ENCODE peak calls at places on chromosomes 5 and 9, in six cellular contexts. G, I, B, M, Y and A are unnamed samples.

GRCh38 chr5:55691265-55692105 is 20.6 kb downstream of the SLC38A9 start:
- DNase-seq in G (no peak), M (no peak), B (no peak), I (no peak), Y (peak; percentile 60), A (no peak)

GRCh38 chr5:90191352-90192045 is 218.1 kb downstream of the CETN3 start:
- DNase-seq in B (peak; percentile 24), I (no peak), M (no peak), Y (no peak), G (no peak), A (no peak)

GRCh38 chr5:154367101-154367500 is 78.7 kb upstream of the SAP30L start:
- DNase-seq in Y (no peak), I (no peak), B (no peak), M (no peak), G (no peak), A (no peak)

GRCh38 chr9:97633859-97634485 is 351 bp downstream of the NCBP1 start:
- DNase-seq in Y (no peak), B (no peak), I (no peak), G (no peak), M (no peak), A (no peak)

GRCh38 chr5:104412649-104413240 is 850.2 kb upstream of the NUDT12 start:
- DNase-seq in M (no peak), I (no peak), B (no peak), G (no peak), Y (peak; percentile 0), A (no peak)

GRCh38 chr5:82100303-82101077 is 128.7 kb downstream of the ATG10 start:
- DNase-seq in Y (no peak), B (no peak), I (no peak), M (no peak), G (no peak), A (no peak)

GRCh38 chr5:137733922-137734695 is 1.8 kb downstream of the KLHL3 start:
- DNase-seq in Y (no peak), M (no peak), I (no peak), B (no peak), G (no peak), A (no peak)

GRCh38 chr5:176890455-176891330 is 8.5 kb downstream of the HK3 start:
- DNase-seq in I (no peak), G (no peak), Y (no peak), B (peak; percentile 1), M (peak; percentile 41), A (no peak)

GRCh38 chr5:5351288-5352089 is 71.0 kb upstream of the ICE1 start:
- DNase-seq in I (no peak), B (no peak), G (no peak), Y (no peak), M (no peak), A (no peak)

GRCh38 chr9:95107976-95108375 is 209.5 kb downstream of the FANCC start:
- DNase-seq in I (no peak), M (no peak), G (peak; percentile 60), B (no peak), Y (no peak), A (no peak)

GRCh38 chr5:141753971-141754713 is 72.1 kb upstream of the ARAP3 start:
- DNase-seq in B (no peak), Y (no peak), I (no peak), M (no peak), G (no peak), A (no peak)

GRCh38 chr9:130938184-130938651 is 829 bp downstream of the FIBCD1 start:
- DNase-seq in M (no peak), G (no peak), B (no peak), I (no peak), Y (no peak), A (no peak)

GRCh38 chr9:130938652-130939404 is at the start of gene FIBCD1:
- DNase-seq in I (no peak), G (no peak), B (peak; percentile 66), M (peak; percentile 70), Y (no peak), A (no peak)

GRCh38 chr9:130935660-130936271 is 3.3 kb downstream of the FIBCD1 start:
- DNase-seq in I (no peak), M (no peak), G (no peak), Y (no peak), B (no peak), A (no peak)

GRCh38 chr9:130936285-130937117 is 2.5 kb downstream of the FIBCD1 start:
- DNase-seq in M (no peak), B (peak; percentile 18), Y (no peak), G (peak; percentile 81), I (no peak), A (no peak)

DNA sequence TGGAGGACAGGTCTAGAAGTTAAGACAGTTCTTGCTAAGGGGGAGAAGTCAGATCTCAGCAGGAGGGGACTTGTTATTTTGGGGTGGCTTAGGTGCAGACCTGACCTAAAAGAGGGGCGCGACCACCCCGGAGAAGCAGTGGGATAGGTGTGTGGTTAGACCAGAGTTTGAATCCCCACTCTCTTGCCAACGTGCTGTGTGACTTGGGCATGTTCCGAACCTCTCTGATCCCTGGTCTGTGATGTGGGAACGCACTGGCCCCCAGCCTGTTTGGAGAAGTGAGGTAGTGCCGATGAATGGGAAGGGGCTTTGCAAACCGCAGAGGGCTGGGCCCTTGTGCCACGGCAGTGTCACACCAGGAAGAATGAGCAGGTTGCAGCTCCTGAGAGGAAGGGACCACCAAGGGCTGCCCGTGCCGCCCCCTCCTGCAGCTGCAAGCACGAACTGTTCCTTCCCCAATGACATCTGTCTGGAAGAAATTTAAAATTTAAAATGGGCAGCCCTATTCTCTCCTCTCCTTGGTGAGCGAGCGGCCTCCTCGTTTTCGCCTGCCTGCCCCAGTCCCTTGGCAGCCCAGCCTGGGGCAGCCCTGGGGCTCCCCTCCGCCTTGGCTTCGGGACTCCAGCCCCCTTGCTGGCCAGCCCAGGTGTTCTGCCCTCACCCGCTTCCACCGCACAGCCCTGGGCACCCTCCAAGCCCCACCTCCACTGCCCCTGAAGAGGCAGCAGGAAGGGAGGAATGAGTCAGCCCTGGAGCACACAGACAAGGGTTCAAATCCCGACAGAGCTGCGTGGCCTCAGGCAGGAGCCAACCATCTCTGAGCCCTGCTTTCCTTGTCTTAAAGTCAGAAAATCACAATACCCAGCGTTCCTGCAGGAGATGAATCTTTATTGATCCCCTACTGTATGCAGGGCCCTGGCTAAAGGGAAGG is 1.6 kb downstream of the FIBCD1 start:
- DNase-seq in I (no peak), B (no peak), M (no peak), G (no peak), Y (no peak), A (no peak)
- H3K4me3 ChIP-seq in I (no peak overlapping the region), B (no peak overlapping the region), M (no peak overlapping the region), G (no peak overlapping the region), Y (peak overlapping the region; percentile 28), A (no peak overlapping the region)

DNA sequence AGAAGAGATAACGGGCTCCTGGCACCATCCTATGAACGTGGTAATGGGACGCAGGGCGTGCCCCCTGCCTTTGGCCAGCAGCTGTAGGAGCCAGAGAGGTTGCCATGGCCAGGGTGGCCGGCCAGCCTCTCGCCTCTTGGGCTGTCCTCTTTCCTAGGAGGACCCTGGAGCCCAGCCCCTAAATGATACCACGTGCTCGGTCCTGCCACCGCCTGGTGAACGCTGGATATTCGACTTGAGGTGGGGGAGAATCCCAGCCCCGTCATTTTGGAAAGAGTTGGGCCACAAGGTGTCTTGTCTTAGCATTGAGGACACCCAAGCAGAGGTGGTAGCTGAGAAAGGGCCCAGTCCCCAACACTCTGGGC is 391 bp upstream of the NRG2 start:
- DNase-seq in G (peak; percentile 64), I (peak; percentile 33), B (no peak), Y (peak; percentile 48), M (no peak), A (no peak)
- TF ChIP-seq CTCF in G (no peak), I (no peak), B (no peak), Y (peak; percentile 68), M (no peak), A (no peak)

GRCh38 chr5:119021333-119021732 is 33.0 kb upstream of the DTWD2 start:
- DNase-seq in Y (no peak), M (no peak), B (no peak), G (no peak), I (no peak), A (no peak)

GRCh38 chr5:119022773-119023172 is 34.4 kb upstream of the DTWD2 start:
- DNase-seq in G (no peak), Y (no peak), B (no peak), I (no peak), M (no peak), A (no peak)

GRCh38 chr5:119017999-119018398 is 29.7 kb upstream of the DTWD2 start:
- DNase-seq in I (no peak), M (no peak), G (no peak), Y (no peak), B (no peak), A (no peak)

GRCh38 chr5:119019431-119020348 is 31.3 kb upstream of the DTWD2 start:
- DNase-seq in G (no peak), I (no peak), Y (no peak), M (no peak), B (no peak), A (no peak)

GRCh38 chr5:119022017-119022745 is 33.8 kb upstream of the DTWD2 start:
- DNase-seq in I (no peak), M (no peak), B (no peak), G (no peak), Y (peak; percentile 30), A (no peak)
- H3K9me3 ChIP-seq in I (peaks cover 10% of the 10 kb centered on the region), M (no peaks in the 10 kb centered on the region), B (peaks cover 8% of the 10 kb centered on the region), G (peaks cover 8% of the 10 kb centered on the region), Y (no peaks in the 10 kb centered on the region), A (no peaks in the 10 kb centered on the region)

GRCh38 chr5:37773809-37774208 is 66.0 kb downstream of the GDNF start:
- DNase-seq in G (no peak), I (no peak), B (no peak), Y (no peak), M (no peak), A (no peak)
- H3K4me3 ChIP-seq in G (no peak overlapping the region), I (no peak overlapping the region), B (no peak overlapping the region), Y (no peak overlapping the region), M (no peak overlapping the region), A (no peak overlapping the region)

GRCh38 chr5:144335561-144335960 is 164.9 kb downstream of the KCTD16 start:
- DNase-seq in G (no peak), B (no peak), M (no peak), I (no peak), Y (no peak), A (no peak)

GRCh38 chr5:144328980-144329379 is 158.3 kb downstream of the KCTD16 start:
- DNase-seq in I (no peak), G (no peak), M (no peak), Y (no peak), B (no peak), A (no peak)

GRCh38 chr5:144333336-144333920 is 162.8 kb downstream of the KCTD16 start:
- DNase-seq in M (no peak), B (no peak), I (no peak), Y (no peak), G (no peak), A (no peak)

GRCh38 chr5:144331361-144331760 is 160.7 kb downstream of the KCTD16 start:
- DNase-seq in G (no peak), M (no peak), B (no peak), Y (no peak), I (no peak), A (no peak)

GRCh38 chr5:144332265-144332664 is 161.6 kb downstream of the KCTD16 start:
- DNase-seq in G (no peak), B (no peak), M (no peak), I (no peak), Y (no peak), A (no peak)
- TF ChIP-seq CTCF in G (no peak), B (no peak), M (no peak), I (no peak), Y (peak; percentile 18), A (no peak)

DNA sequence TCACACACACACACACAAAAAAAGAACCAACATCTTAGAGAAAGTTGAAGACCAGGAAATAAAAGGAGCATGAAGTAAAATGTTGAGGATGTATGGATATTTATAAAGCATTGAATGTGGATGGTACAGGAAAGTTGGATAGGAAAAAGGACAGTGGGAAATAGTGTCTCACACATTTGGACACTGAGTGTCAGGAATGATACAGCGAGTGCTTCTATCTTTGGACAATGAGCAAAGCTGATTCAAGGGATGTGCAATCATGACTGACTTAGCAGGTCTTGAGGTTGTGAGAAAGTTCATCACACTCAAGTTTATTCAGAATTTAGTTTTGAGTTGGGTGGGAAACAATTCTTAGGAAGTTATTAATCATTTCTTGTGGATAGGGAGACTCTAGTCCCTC is 50.1 kb upstream of the SRP19 start:
- DNase-seq in G (no peak), M (no peak), I (no peak), B (no peak), Y (no peak), A (no peak)
- H3K9me3 ChIP-seq in G (no peaks in the 10 kb centered on the region), M (no peaks in the 10 kb centered on the region), I (no peaks in the 10 kb centered on the region), B (no peaks in the 10 kb centered on the region), Y (no peaks in the 10 kb centered on the region), A (no peaks in the 10 kb centered on the region)